ENCODE peak calls at places on chromosomes 3 and 15, in eight cellular contexts. Y, W, I, R, T, O, B and J are unnamed samples.

GRCh38 chr3:194572131-194572789 is 61.0 kb downstream of the TMEM44 start:
- DNase-seq in Y (no peak), W (peak), I (no peak), R (no peak), T (peak), O (no peak), B (peak), J (peak)

GRCh38 chr15:40902605-40903561 is 8.6 kb downstream of the VPS18 start:
- DNase-seq in Y (no peak), W (no peak), I (peak), R (no peak), T (no peak), O (peak), B (no peak), J (peak)

GRCh38 chr15:99167201-99167600 is 62.3 kb downstream of the SYNM start:
- DNase-seq in Y (no peak), W (no peak), I (no peak), R (no peak), T (no peak), O (no peak), B (no peak), J (no peak)

GRCh38 chr3:16482770-16483531 is 30.5 kb downstream of the RFTN1 start:
- DNase-seq in Y (peak), W (no peak), I (no peak), R (no peak), T (no peak), O (peak), B (no peak), J (no peak)

GRCh38 chr3:113268917-113269316 is 57.6 kb downstream of the BOC start:
- DNase-seq in Y (no peak), W (no peak), I (no peak), R (no peak), T (no peak), O (no peak), B (no peak), J (no peak)

GRCh38 chr3:29463306-29463705 is 182.4 kb downstream of the RBMS3 start:
- DNase-seq in Y (no peak), W (no peak), I (no peak), R (no peak), T (no peak), O (no peak), B (no peak), J (peak)

GRCh38 chr15:36579792-36580431 is 486 bp downstream of the CDIN1 start:
- DNase-seq in Y (no peak), W (no peak), I (peak), R (no peak), T (peak), O (no peak), B (peak), J (peak)

GRCh38 chr3:59268170-59268569 is 218.3 kb upstream of the CFAP20DC start:
- DNase-seq in Y (no peak), W (no peak), I (no peak), R (no peak), T (no peak), O (no peak), B (no peak), J (peak)

GRCh38 chr15:76196949-76197315 is 114.3 kb downstream of the ETFA start:
- DNase-seq in Y (no peak), W (no peak), I (peak), R (no peak), T (no peak), O (no peak), B (no peak), J (peak)

GRCh38 chr3:73378207-73378606 is 246.5 kb downstream of the PDZRN3 start:
- DNase-seq in Y (no peak), W (no peak), I (no peak), R (no peak), T (no peak), O (no peak), B (no peak), J (no peak)

GRCh38 chr3:28718074-28718849 is 369.6 kb upstream of the AZI2 start:
- DNase-seq in Y (no peak), W (no peak), I (no peak), R (no peak), T (no peak), O (no peak), B (no peak), J (no peak)

GRCh38 chr3:105880681-105881290 is 12.0 kb upstream of the CBLB start:
- DNase-seq in Y (no peak), W (no peak), I (no peak), R (no peak), T (no peak), O (no peak), B (no peak), J (no peak)

GRCh38 chr3:152738656-152739055 is 96.3 kb upstream of the P2RY1 start:
- DNase-seq in Y (no peak), W (no peak), I (no peak), R (no peak), T (no peak), O (no peak), B (no peak), J (no peak)

GRCh38 chr3:196774191-196774820 is 34.6 kb downstream of the PAK2 start:
- DNase-seq in Y (peak), W (no peak), I (no peak), R (no peak), T (no peak), O (no peak), B (peak), J (peak)

GRCh38 chr3:99758502-99759177 is 59.0 kb upstream of the CMSS1 start:
- DNase-seq in Y (no peak), W (no peak), I (no peak), R (no peak), T (no peak), O (no peak), B (no peak), J (peak)

GRCh38 chr3:146189519-146190173 is 28.7 kb upstream of the PLOD2 start:
- DNase-seq in Y (peak), W (peak), I (no peak), R (peak), T (no peak), O (peak), B (peak), J (peak)

GRCh38 chr3:151918253-151919029 is 45.0 kb downstream of the SUCNR1 start:
- DNase-seq in Y (peak), W (peak), I (no peak), R (no peak), T (peak), O (peak), B (peak), J (peak)

GRCh38 chr15:65738649-65739048 is 53.4 kb downstream of the DENND4A start:
- DNase-seq in Y (peak), W (no peak), I (no peak), R (no peak), T (no peak), O (no peak), B (no peak), J (peak)

GRCh38 chr3:124299831-124300230 is 307.9 kb upstream of the ROPN1 start:
- DNase-seq in Y (no peak), W (no peak), I (no peak), R (no peak), T (no peak), O (no peak), B (no peak), J (no peak)

GRCh38 chr3:140274429-140274828 is 339.4 kb downstream of the CLSTN2 start:
- DNase-seq in Y (no peak), W (no peak), I (no peak), R (no peak), T (no peak), O (no peak), B (no peak), J (no peak)

GRCh38 chr3:39260957-39261356 is 18.9 kb downstream of the CX3CR1 start:
- DNase-seq in Y (peak), W (peak), I (no peak), R (peak), T (peak), O (peak), B (peak), J (peak)

GRCh38 chr15:89836255-89837133 is 21.8 kb upstream of the ANPEP start:
- DNase-seq in Y (no peak), W (peak), I (no peak), R (no peak), T (peak), O (no peak), B (no peak), J (peak)

GRCh38 chr3:23810342-23811116 is 4.8 kb downstream of the UBE2E1 start:
- DNase-seq in Y (peak), W (peak), I (no peak), R (peak), T (no peak), O (no peak), B (peak), J (peak)

GRCh38 chr3:161395115-161395514 is 23.8 kb upstream of the SPTSSB start:
- DNase-seq in Y (no peak), W (no peak), I (no peak), R (no peak), T (no peak), O (no peak), B (no peak), J (no peak)